ENCODE peak calls at places on chromosomes 5 and 9, in five cellular contexts. One of them, this sample, is unnamed.

GRCh38 chr9:94861589-94862241 is 135.2 kb downstream of the AOPEP start:
- DNase-seq in caudate nucleus: no peak
- DNase-seq in OCI-LY7: no peak
- DNase-seq in T-helper 17 cell: no peak
- DNase-seq in left cardiac atrium: no peak
- DNase-seq in this sample: no peak

GRCh38 chr5:126015244-126016054 is 407.8 kb upstream of the GRAMD2B start:
- DNase-seq in caudate nucleus: peak; percentile 8
- DNase-seq in OCI-LY7: no peak
- DNase-seq in T-helper 17 cell: no peak
- DNase-seq in left cardiac atrium: no peak
- DNase-seq in this sample: peak; percentile 23

GRCh38 chr5:141683596-141684161 is 1.6 kb upstream of the ARAP3 start:
- DNase-seq in left cardiac atrium: no peak
- DNase-seq in T-helper 17 cell: no peak
- DNase-seq in caudate nucleus: no peak
- DNase-seq in OCI-LY7: no peak
- DNase-seq in this sample: no peak

GRCh38 chr9:29214162-29214520 is 1640.9 kb upstream of the C9orf72 start:
- DNase-seq in caudate nucleus: peak; percentile 9
- DNase-seq in OCI-LY7: no peak
- DNase-seq in T-helper 17 cell: no peak
- DNase-seq in left cardiac atrium: no peak
- DNase-seq in this sample: no peak

GRCh38 chr5:150404121-150404990 is 8.4 kb downstream of the CD74 start:
- DNase-seq in left cardiac atrium: no peak
- DNase-seq in OCI-LY7: no peak
- DNase-seq in T-helper 17 cell: no peak
- DNase-seq in caudate nucleus: no peak
- DNase-seq in this sample: no peak

GRCh38 chr5:17096975-17097695 is 120.3 kb upstream of the BASP1 start:
- DNase-seq in left cardiac atrium: no peak
- DNase-seq in OCI-LY7: no peak
- DNase-seq in T-helper 17 cell: no peak
- DNase-seq in caudate nucleus: no peak
- DNase-seq in this sample: no peak

GRCh38 chr5:10762178-10762775 is 1.2 kb upstream of the DAP start:
- DNase-seq in T-helper 17 cell: no peak
- DNase-seq in OCI-LY7: no peak
- DNase-seq in caudate nucleus: peak; percentile 8
- DNase-seq in left cardiac atrium: peak; percentile 76
- DNase-seq in this sample: peak; percentile 12

GRCh38 chr5:102608414-102608813 is 109.6 kb upstream of the SLCO6A1 start:
- DNase-seq in T-helper 17 cell: no peak
- DNase-seq in caudate nucleus: no peak
- DNase-seq in left cardiac atrium: no peak
- DNase-seq in OCI-LY7: no peak
- DNase-seq in this sample: no peak

GRCh38 chr9:89384783-89385182 is 66.5 kb downstream of the SECISBP2 start:
- DNase-seq in caudate nucleus: no peak
- DNase-seq in left cardiac atrium: no peak
- DNase-seq in OCI-LY7: no peak
- DNase-seq in T-helper 17 cell: no peak
- DNase-seq in this sample: no peak

GRCh38 chr5:170269579-170269978 is 28.0 kb downstream of the LCP2 start:
- DNase-seq in OCI-LY7: no peak
- DNase-seq in left cardiac atrium: no peak
- DNase-seq in T-helper 17 cell: no peak
- DNase-seq in caudate nucleus: no peak
- DNase-seq in this sample: no peak

This sample was measured in putamen.